ENCODE peak calls at places on chromosomes 13 and 19, in four cellular contexts. E is stimulated activated CD4-positive, alpha-beta T cell treated with anti-CD3 and anti-CD28 coated beads, Interleukin-15, amount 100 ng/mL, for 48 hours; R is central memory CD8-positive, alpha-beta T cell; W is HFFc6. P is an unnamed sample.

GRCh38 chr19:28670894-28671293 is 542.1 kb downstream of the UQCRFS1 start:
- DNase-seq in W (no peak), E (no peak), R (no peak), P (no peak)

GRCh38 chr13:37194428-37194861 is 89.0 kb upstream of the CSNK1A1L start:
- DNase-seq in E (no peak), R (no peak), W (peak; percentile 55), P (no peak)

GRCh38 chr13:71758823-71759222 is 108.2 kb downstream of the DACH1 start:
- DNase-seq in R (no peak), W (no peak), E (no peak), P (no peak)

GRCh38 chr13:45372189-45373115 is 31.5 kb upstream of the TPT1 start:
- DNase-seq in W (no peak), E (no peak), R (no peak), P (no peak)

GRCh38 chr13:48210178-48210577 is 22.8 kb upstream of the ITM2B start:
- DNase-seq in W (peak; percentile 67), E (no peak), R (no peak), P (no peak)

GRCh38 chr13:114102521-114103288 is 29.7 kb downstream of the RASA3 start:
- DNase-seq in W (no peak), R (no peak), E (no peak), P (peak; percentile 19)

GRCh38 chr19:30669329-30670010 is 297.3 kb downstream of the ZNF536 start:
- DNase-seq in W (peak; percentile 18), R (no peak), E (peak; percentile 8), P (peak; percentile 51)

GRCh38 chr13:82698383-82698782 is 1183.9 kb downstream of the SLITRK1 start:
- DNase-seq in W (no peak), E (no peak), R (no peak), P (no peak)

GRCh38 chr13:80454245-80454644 is 113.3 kb upstream of the SPRY2 start:
- DNase-seq in W (no peak), E (no peak), R (no peak), P (no peak)

GRCh38 chr19:6767081-6767356 is 216 bp downstream of the SH2D3A start:
- DNase-seq in W (no peak), R (no peak), E (no peak), P (no peak)

GRCh38 chr13:25625361-25625760 is 253.6 kb downstream of the ATP8A2 start:
- DNase-seq in W (no peak), R (no peak), E (no peak), P (no peak)

GRCh38 chr13:20728579-20729300 is 25.2 kb downstream of the IL17D start:
- DNase-seq in R (no peak), E (no peak), W (no peak), P (no peak)

GRCh38 chr13:91193358-91193757 is 154.1 kb upstream of the MIR17HG start:
- DNase-seq in R (no peak), W (no peak), E (no peak), P (no peak)

GRCh38 chr13:43755844-43756243 is 30.9 kb downstream of the ENOX1 start:
- DNase-seq in W (no peak), R (no peak), E (no peak), P (no peak)

GRCh38 chr13:21063031-21063430 is 1.6 kb upstream of the LATS2 start:
- DNase-seq in R (no peak), W (no peak), E (no peak), P (no peak)

GRCh38 chr19:14004619-14005380 is 1.3 kb downstream of the RFX1 start:
- DNase-seq in W (no peak), R (no peak), E (no peak), P (no peak)

GRCh38 chr19:48819366-48819816 is 8.6 kb upstream of the BCAT2 start:
- DNase-seq in W (peak; percentile 77), R (no peak), E (no peak), P (no peak)

GRCh38 chr13:84126671-84127171 is 244.4 kb upstream of the SLITRK1 start:
- DNase-seq in W (no peak), E (no peak), R (peak; percentile 25), P (no peak)

GRCh38 chr13:46982856-46983582 is 86.2 kb upstream of the HTR2A start:
- DNase-seq in E (no peak), W (no peak), R (no peak), P (no peak)

GRCh38 chr19:58555369-58555885 is 522 bp upstream of the CHMP2A start:
- DNase-seq in E (no peak), R (no peak), W (no peak), P (no peak)

GRCh38 chr19:43651758-43652545 is 12.3 kb upstream of the CADM4 start:
- DNase-seq in W (peak; percentile 51), R (no peak), E (no peak), P (peak; percentile 48)

GRCh38 chr19:18002347-18002850 is 5.6 kb upstream of the ARRDC2 start:
- DNase-seq in R (no peak), W (no peak), E (no peak), P (no peak)

GRCh38 chr19:14473073-14473790 is 1.9 kb downstream of the PTGER1 start:
- DNase-seq in E (no peak), R (no peak), W (no peak), P (peak; percentile 34)

GRCh38 chr13:27008733-27009132 is 162.9 kb downstream of the USP12 start:
- DNase-seq in E (no peak), W (no peak), R (no peak), P (no peak)

GRCh38 chr13:102854675-102855074 is 8.8 kb downstream of the ERCC5 start:
- DNase-seq in E (no peak), W (no peak), R (no peak), P (peak; percentile 19)

GRCh38 chr19:55115446-55116065 is 1.9 kb downstream of the PPP1R12C start:
- DNase-seq in R (no peak), W (peak; percentile 50), E (no peak), P (no peak)

GRCh38 chr13:110276553-110276950 is 30.4 kb downstream of the COL4A1 start:
- DNase-seq in W (no peak), R (no peak), E (no peak), P (no peak)

GRCh38 chr13:36069881-36070366 is 61.3 kb downstream of the DCLK1 start:
- DNase-seq in W (no peak), R (no peak), E (no peak), P (no peak)

GRCh38 chr13:108551674-108552073 is 77.7 kb upstream of the MYO16 start:
- DNase-seq in W (no peak), R (no peak), E (no peak), P (no peak)

P was measured in activated T-cell treated with anti-CD3 and anti-CD28 coated beads, Interleukin-2, amount 50 U/mL, for 1 hour.